ENCODE peak calls at places on chromosomes 2 and 18, in eight cellular contexts. N is OCI-LY7, L is brain microvascular endothelial cell, U is thoracic aorta, Z is body of pancreas, M is mammary epithelial cell, C is GM06990, V is lower leg skin. I is an unnamed sample.

GRCh38 chr2:61762292-61762691 is 91.6 kb downstream of the FAM161A start:
- DNase-seq in U (no peak), C (peak), V (no peak), L (no peak), N (peak), M (no peak), Z (no peak), I (no peak)

GRCh38 chr2:232891621-232892071 is 21.6 kb downstream of the SNORC start:
- DNase-seq in M (peak), C (no peak), V (no peak), U (no peak), N (no peak), Z (no peak), L (peak), I (peak)

GRCh38 chr2:226450141-226450540 is 349.5 kb downstream of the IRS1 start:
- DNase-seq in U (no peak), M (no peak), L (peak), C (no peak), Z (no peak), N (no peak), V (no peak), I (no peak)

GRCh38 chr18:56431551-56431950 is 206.8 kb downstream of the TXNL1 start:
- DNase-seq in L (no peak), Z (peak), N (no peak), M (peak), V (no peak), C (no peak), U (no peak), I (no peak)

GRCh38 chr2:145875011-145875410 is 1355.1 kb upstream of the ZEB2 start:
- DNase-seq in U (no peak), M (no peak), L (no peak), V (no peak), N (no peak), Z (no peak), C (no peak), I (peak)

GRCh38 chr2:113214141-113214540 is 40.4 kb downstream of the PSD4 start:
- DNase-seq in M (no peak), N (no peak), Z (no peak), C (no peak), U (no peak), L (no peak), V (no peak), I (no peak)

GRCh38 chr18:76528477-76529432 is 33.7 kb upstream of the ZNF516 start:
- DNase-seq in M (peak), Z (peak), C (peak), N (no peak), V (no peak), L (peak), U (no peak), I (peak)

GRCh38 chr2:85797959-85798358 is 44.2 kb downstream of the ATOH8 start:
- DNase-seq in Z (peak), C (no peak), L (peak), M (no peak), V (no peak), U (no peak), N (no peak), I (no peak)

GRCh38 chr2:219178377-219179175 is 501 bp downstream of the RETREG2 start:
- DNase-seq in C (peak), L (peak), V (peak), U (no peak), Z (peak), N (peak), M (peak), I (no peak)

GRCh38 chr2:147588191-147588590 is 256.6 kb upstream of the ACVR2A start:
- DNase-seq in M (peak), Z (no peak), N (no peak), U (no peak), V (no peak), C (no peak), L (peak), I (peak)

GRCh38 chr18:2114289-2114688 is 457.0 kb downstream of the METTL4 start:
- DNase-seq in L (no peak), U (no peak), V (no peak), Z (no peak), C (no peak), N (no peak), M (no peak), I (no peak)

GRCh38 chr2:231684314-231685223 is 23.8 kb upstream of the PTMA start:
- DNase-seq in C (no peak), V (no peak), L (no peak), Z (peak), U (no peak), M (no peak), N (peak), I (no peak)

GRCh38 chr2:112749755-112750559 is 14.5 kb downstream of the CKAP2L start:
- DNase-seq in Z (peak), N (peak), U (no peak), V (no peak), C (peak), M (peak), L (peak), I (no peak)

GRCh38 chr18:3526421-3527354 is 76.7 kb downstream of the TGIF1 start:
- DNase-seq in N (no peak), U (no peak), C (no peak), L (peak), V (no peak), M (peak), Z (no peak), I (peak)

GRCh38 chr18:9136315-9137141 is at the start of gene ANKRD12:
- DNase-seq in V (peak), M (peak), N (peak), Z (peak), L (peak), U (peak), C (peak), I (peak)

GRCh38 chr2:205563646-205564045 is 118.7 kb upstream of the NRP2 start:
- DNase-seq in Z (peak), V (no peak), U (no peak), M (no peak), L (no peak), C (no peak), N (peak), I (no peak)

GRCh38 chr2:127423476-127423840 is 5.2 kb downstream of the PROC start:
- DNase-seq in L (no peak), C (no peak), N (no peak), U (no peak), M (peak), Z (no peak), V (peak), I (no peak)

GRCh38 chr2:235087812-235088607 is 136.2 kb downstream of the SH3BP4 start:
- DNase-seq in V (no peak), Z (peak), M (no peak), L (no peak), C (no peak), U (no peak), N (no peak), I (no peak)

GRCh38 chr2:60312618-60313017 is 240.8 kb downstream of the BCL11A start:
- DNase-seq in Z (no peak), M (no peak), L (no peak), V (no peak), U (no peak), C (no peak), N (no peak), I (no peak)

GRCh38 chr18:78497641-78498040 is 482.0 kb upstream of the SALL3 start:
- DNase-seq in Z (no peak), L (no peak), C (no peak), U (no peak), V (no peak), M (no peak), N (no peak), I (no peak)

GRCh38 chr18:54269924-54270844 is 867 bp downstream of the POLI start:
- DNase-seq in N (peak), U (peak), V (peak), M (peak), L (peak), C (no peak), Z (peak), I (no peak)

GRCh38 chr2:112634153-112634873 is 11.4 kb upstream of the SLC20A1 start:
- DNase-seq in N (no peak), Z (no peak), C (no peak), V (no peak), U (no peak), M (no peak), L (no peak), I (no peak)

GRCh38 chr18:58581265-58581664 is 47.6 kb downstream of the ALPK2 start:
- DNase-seq in L (peak), U (no peak), V (no peak), M (peak), N (no peak), C (no peak), Z (no peak), I (peak)

GRCh38 chr18:31230495-31230894 is 67.8 kb upstream of the DSC1 start:
- DNase-seq in U (no peak), N (no peak), C (peak), Z (no peak), V (no peak), L (peak), M (peak), I (no peak)

GRCh38 chr2:177433402-177433801 is 40.8 kb downstream of the AGPS start:
- DNase-seq in U (no peak), V (no peak), C (no peak), L (no peak), N (no peak), M (peak), Z (no peak), I (no peak)

GRCh38 chr18:70142021-70142420 is 63.5 kb downstream of the RTTN start:
- DNase-seq in M (no peak), V (no peak), L (no peak), C (no peak), Z (no peak), N (no peak), U (no peak), I (no peak)

GRCh38 chr18:37251679-37252078 is 313.9 kb downstream of the CELF4 start:
- DNase-seq in V (no peak), Z (peak), M (peak), L (no peak), C (no peak), N (no peak), U (no peak), I (no peak)

GRCh38 chr18:76518543-76519155 is 23.6 kb upstream of the ZNF516 start:
- DNase-seq in C (peak), N (no peak), U (no peak), V (no peak), Z (no peak), L (peak), M (no peak), I (no peak)

GRCh38 chr2:144479659-144480058 is 40.3 kb downstream of the ZEB2 start:
- DNase-seq in C (no peak), V (no peak), M (no peak), N (no peak), L (no peak), Z (no peak), U (no peak), I (no peak)

GRCh38 chr2:203909946-203910476 is 26.6 kb upstream of the ICOS start:
- DNase-seq in U (no peak), N (no peak), M (no peak), L (no peak), C (no peak), V (no peak), Z (no peak), I (no peak)

GRCh38 chr2:131674174-131674507 is 146.5 kb downstream of the CCDC74A start:
- DNase-seq in U (no peak), Z (no peak), L (no peak), N (no peak), V (no peak), C (no peak), M (no peak), I (no peak)
- H3K4me3 ChIP-seq in U (peak), Z (no peak), L (peak), N (peak), V (no peak), C (no peak), M (no peak), I (no peak)

DNA sequence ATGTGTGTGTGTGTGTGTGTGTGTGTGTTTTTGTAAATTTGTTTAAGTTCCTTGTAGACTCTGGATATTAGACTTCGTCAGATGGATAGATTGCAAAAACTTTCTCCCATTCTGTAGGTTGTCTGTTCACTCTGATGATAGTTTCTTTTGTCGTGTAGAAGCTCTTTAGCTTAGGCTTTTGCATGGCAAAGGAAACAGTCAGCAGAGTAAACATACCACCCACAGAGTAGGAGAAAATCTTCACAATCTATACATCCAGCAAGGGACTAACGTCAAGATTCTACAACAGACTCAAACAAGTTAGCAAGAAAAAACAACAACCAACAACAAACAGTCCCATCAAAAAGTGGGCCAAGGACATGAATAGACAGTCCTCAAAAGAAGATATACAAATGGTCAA is 336.7 kb upstream of the ATP5MC3 start:
- DNase-seq in M (no peak), C (no peak), N (no peak), Z (no peak), U (no peak), L (no peak), V (no peak), I (no peak)
- H3K4me3 ChIP-seq in M (no peak), C (no peak), N (no peak), Z (no peak), U (no peak), L (no peak), V (no peak), I (no peak)

DNA sequence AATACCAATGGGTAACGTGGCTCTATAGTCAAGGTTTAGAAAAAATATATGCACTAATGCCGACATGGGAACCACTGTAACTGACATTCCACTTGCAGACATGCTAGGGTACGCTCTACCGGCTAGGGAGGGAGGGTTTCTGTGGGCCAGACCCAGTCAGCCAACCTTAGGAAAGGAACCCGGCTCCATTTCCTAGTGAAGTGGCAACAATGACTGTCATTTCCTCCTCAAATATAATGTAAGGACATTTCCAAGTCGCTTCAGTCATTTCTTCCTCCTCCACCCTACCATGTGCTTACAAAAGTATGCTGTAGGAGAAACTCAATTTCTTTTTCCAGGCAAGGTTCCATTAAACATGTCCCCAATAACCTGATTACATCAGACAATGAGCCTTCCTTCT is 64.4 kb upstream of the PSMD14 start:
- DNase-seq in V (no peak), N (peak), M (no peak), U (no peak), C (peak), L (no peak), Z (no peak), I (no peak)
- H3K4me3 ChIP-seq in V (no peak), N (peak), M (peak), U (no peak), C (peak), L (no peak), Z (no peak), I (no peak)

GRCh38 chr18:59659486-59660187 is 37.6 kb downstream of the CCBE1 start:
- DNase-seq in C (no peak), L (peak), U (no peak), Z (no peak), N (no peak), M (peak), V (no peak), I (no peak)
- H3K4me3 ChIP-seq in C (no peak), L (peak), U (no peak), Z (no peak), N (no peak), M (no peak), V (no peak), I (peak)

GRCh38 chr2:120373424-120373823 is 27.5 kb downstream of the INHBB start:
- DNase-seq in N (no peak), V (no peak), U (no peak), M (no peak), Z (no peak), C (no peak), L (no peak), I (no peak)

GRCh38 chr2:120369250-120369649 is 23.3 kb downstream of the INHBB start:
- DNase-seq in N (no peak), V (no peak), M (no peak), Z (no peak), C (no peak), U (no peak), L (no peak), I (no peak)

GRCh38 chr2:120372816-120373215 is 26.9 kb downstream of the INHBB start:
- DNase-seq in L (no peak), U (no peak), C (no peak), Z (no peak), V (no peak), M (no peak), N (no peak), I (no peak)

GRCh38 chr2:120374821-120375220 is 28.9 kb downstream of the INHBB start:
- DNase-seq in Z (no peak), V (no peak), L (no peak), C (no peak), U (no peak), M (no peak), N (no peak), I (no peak)

GRCh38 chr2:120371969-120372625 is 26.2 kb downstream of the INHBB start:
- DNase-seq in M (no peak), N (no peak), V (no peak), U (no peak), Z (no peak), L (no peak), C (no peak), I (no peak)
- H3K4me3 ChIP-seq in M (no peak), N (no peak), V (no peak), U (no peak), Z (no peak), L (no peak), C (no peak), I (no peak)

DNA sequence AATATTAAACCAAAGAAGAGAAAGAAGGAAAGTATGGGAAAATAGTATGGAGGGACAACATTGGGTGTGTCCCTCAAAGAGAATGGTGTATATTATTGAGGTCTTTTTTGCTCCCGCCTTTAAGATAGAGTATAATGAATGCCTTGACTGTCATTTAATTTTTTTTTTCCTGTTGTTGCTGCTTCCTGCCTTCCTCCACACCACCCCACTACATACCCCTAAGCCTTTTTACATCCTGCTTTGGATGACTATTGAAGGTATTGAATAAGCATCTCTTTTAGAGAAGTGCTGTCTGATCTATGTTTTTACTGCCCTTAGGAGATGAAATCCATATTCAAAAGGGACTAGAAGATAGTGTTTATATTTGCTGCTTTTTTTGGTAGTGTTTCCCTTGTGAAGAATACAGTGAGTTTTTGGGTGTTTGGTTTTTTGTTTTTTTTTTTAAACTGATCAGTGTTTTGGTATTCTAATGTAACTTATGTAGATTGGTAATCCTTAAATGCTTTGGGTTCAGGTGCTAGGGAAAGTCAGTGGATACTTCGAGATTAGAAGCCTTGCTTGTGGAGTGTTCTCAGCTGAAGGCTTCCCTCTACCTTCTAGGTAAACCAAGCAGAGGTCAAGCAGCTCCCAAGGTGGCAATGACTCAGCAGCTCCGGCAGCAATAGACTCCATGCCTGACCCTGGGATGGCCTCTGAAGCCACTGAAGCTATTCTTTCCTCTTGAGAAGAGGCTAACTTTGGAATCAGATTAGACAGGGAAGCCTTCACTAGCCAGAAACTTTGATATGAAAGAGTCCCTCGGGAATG is 5.0 kb downstream of the FZD7 start:
- DNase-seq in V (no peak), U (no peak), N (no peak), M (peak), L (peak), Z (no peak), C (no peak), I (no peak)
- H3K4me3 ChIP-seq in V (no peak), U (peak), N (no peak), M (peak), L (no peak), Z (no peak), C (no peak), I (peak)

GRCh38 chr2:192669505-192670082 is 474.9 kb upstream of the TMEFF2 start:
- DNase-seq in N (no peak), U (no peak), V (no peak), C (no peak), M (no peak), L (no peak), Z (no peak), I (no peak)
- H3K4me3 ChIP-seq in N (no peak), U (no peak), V (no peak), C (no peak), M (no peak), L (no peak), Z (no peak), I (no peak)

I was measured in skeletal muscle cell.